ENCODE peak calls at places on chromosome 6, in eight cellular contexts. B is neural progenitor cell, T is progenitor cell of endocrine pancreas, W is fibroblast of pulmonary artery, Q is A549, L is RWPE1, U is OCI-LY7, I is GM20000. X is an unnamed sample.

GRCh38 chr6:37279366-37280134 is 21.6 kb upstream of the TMEM217 start:
- DNase-seq in B (no peak), T (no peak), W (peak; percentile 86), Q (no peak), L (no peak), U (no peak), I (no peak), X (peak; percentile 91)

GRCh38 chr6:158050107-158050735 is 68.6 kb downstream of the SYNJ2 start:
- DNase-seq in B (no peak), T (no peak), W (no peak), Q (no peak), L (no peak), U (no peak), I (no peak), X (no peak)

GRCh38 chr6:149723771-149724417 is 6.0 kb upstream of the LATS1 start:
- DNase-seq in B (peak; percentile 58), T (no peak), W (peak; percentile 84), Q (peak; percentile 76), L (peak; percentile 76), U (peak; percentile 72), I (no peak), X (peak; percentile 91)

GRCh38 chr6:83615025-83615999 is 93.6 kb downstream of the SNAP91 start:
- DNase-seq in B (peak; percentile 71), T (no peak), W (peak; percentile 55), Q (peak; percentile 36), L (peak; percentile 21), U (peak; percentile 49), I (peak; percentile 8), X (peak; percentile 67)

GRCh38 chr6:112149236-112149635 is 61.8 kb downstream of the FAM229B start:
- DNase-seq in B (no peak), T (no peak), W (no peak), Q (no peak), L (no peak), U (no peak), I (no peak), X (no peak)

GRCh38 chr6:147108256-147108910 is 95.8 kb upstream of the STXBP5 start:
- DNase-seq in B (no peak), T (no peak), W (no peak), Q (no peak), L (no peak), U (no peak), I (no peak), X (no peak)

GRCh38 chr6:28597217-28597835 is 71.6 kb downstream of the GPX5 start:
- DNase-seq in B (peak; percentile 66), T (no peak), W (peak; percentile 63), Q (peak; percentile 86), L (peak; percentile 49), U (no peak), I (no peak), X (peak; percentile 72)

GRCh38 chr6:56243518-56244070 is 3.8 kb downstream of the COL21A1 start:
- DNase-seq in B (no peak), T (no peak), W (no peak), Q (no peak), L (no peak), U (no peak), I (no peak), X (no peak)

GRCh38 chr6:7236312-7237209 is 76.4 kb downstream of the SSR1 start:
- DNase-seq in B (no peak), T (no peak), W (no peak), Q (no peak), L (peak; percentile 80), U (peak; percentile 19), I (peak; percentile 68), X (no peak)

GRCh38 chr6:163903528-163903927 is 489.0 kb downstream of the QKI start:
- DNase-seq in B (no peak), T (no peak), W (no peak), Q (no peak), L (no peak), U (no peak), I (no peak), X (no peak)

GRCh38 chr6:138403324-138403800 is 661 bp upstream of the HEBP2 start:
- DNase-seq in B (peak; percentile 47), T (peak; percentile 37), W (peak; percentile 20), Q (peak; percentile 18), L (peak; percentile 13), U (peak; percentile 36), I (peak; percentile 74), X (peak; percentile 18)

GRCh38 chr6:149716181-149716580 is 1.7 kb downstream of the LATS1 start:
- DNase-seq in B (no peak), T (no peak), W (no peak), Q (no peak), L (no peak), U (peak; percentile 6), I (peak; percentile 54), X (no peak)

GRCh38 chr6:119077643-119078448 is 618 bp downstream of the FAM184A start:
- DNase-seq in B (peak; percentile 55), T (peak; percentile 63), W (peak; percentile 12), Q (no peak), L (peak; percentile 36), U (no peak), I (peak; percentile 41), X (peak; percentile 10)

GRCh38 chr6:169950558-169950957 is 199.1 kb downstream of the ERMARD start:
- DNase-seq in B (peak; percentile 44), T (no peak), W (peak; percentile 12), Q (peak; percentile 22), L (peak; percentile 12), U (peak; percentile 57), I (no peak), X (peak; percentile 10)

GRCh38 chr6:144314003-144314485 is 28.9 kb downstream of the UTRN start:
- DNase-seq in B (no peak), T (no peak), W (peak; percentile 81), Q (no peak), L (no peak), U (no peak), I (no peak), X (peak; percentile 92)

GRCh38 chr6:23027281-23027680 is 457.9 kb downstream of the HDGFL1 start:
- DNase-seq in B (no peak), T (no peak), W (no peak), Q (no peak), L (no peak), U (no peak), I (no peak), X (no peak)

GRCh38 chr6:140253096-140253495 is 878.6 kb upstream of the CITED2 start:
- DNase-seq in B (no peak), T (no peak), W (peak; percentile 23), Q (no peak), L (no peak), U (no peak), I (no peak), X (peak; percentile 53)

GRCh38 chr6:35624341-35625070 is 64.2 kb downstream of the FKBP5 start:
- DNase-seq in B (no peak), T (no peak), W (peak; percentile 36), Q (peak; percentile 20), L (no peak), U (no peak), I (no peak), X (peak; percentile 57)
- TF ChIP-seq CTCF in B (peak; percentile 26), T (peak; percentile 18), W (peak; percentile 27), Q (peak; percentile 30), L (no peak), U (peak; percentile 41), I (no peak), X (peak; percentile 41)

DNA sequence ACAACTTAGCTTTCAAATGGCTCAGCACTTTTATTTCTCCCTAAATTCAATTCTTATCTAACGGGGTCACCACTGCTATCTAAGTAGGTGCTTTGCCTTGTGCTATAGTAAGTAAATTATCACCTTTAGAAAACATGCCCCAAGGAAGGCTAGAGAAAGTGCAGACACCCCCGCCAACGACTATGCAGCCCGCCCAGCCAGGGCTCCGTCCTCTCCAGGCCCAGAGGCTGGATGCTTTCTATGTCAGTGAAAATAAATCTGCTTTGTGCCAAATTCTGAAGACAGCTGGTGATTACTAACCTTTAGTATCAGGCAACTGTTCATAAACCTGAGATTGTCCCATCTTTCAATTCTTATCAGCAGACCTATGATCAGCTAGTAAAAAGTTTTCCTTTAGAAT is 14.3 kb downstream of the KIAA0319 start:
- DNase-seq in B (no peak), T (no peak), W (no peak), Q (no peak), L (no peak), U (no peak), I (no peak), X (no peak)
- TF ChIP-seq CTCF in B (no peak), T (no peak), W (no peak), Q (no peak), L (no peak), U (no peak), I (no peak), X (no peak)

GRCh38 chr6:88916615-88917198 is 46.7 kb downstream of the RNGTT start:
- DNase-seq in B (no peak), T (no peak), W (no peak), Q (no peak), L (no peak), U (no peak), I (peak; percentile 4), X (no peak)

GRCh38 chr6:88920088-88920487 is 43.3 kb downstream of the RNGTT start:
- DNase-seq in B (no peak), T (no peak), W (no peak), Q (no peak), L (no peak), U (no peak), I (no peak), X (no peak)

GRCh38 chr6:88921734-88922133 is 41.7 kb downstream of the RNGTT start:
- DNase-seq in B (no peak), T (no peak), W (no peak), Q (no peak), L (no peak), U (no peak), I (no peak), X (no peak)

GRCh38 chr6:88920777-88921728 is 42.4 kb downstream of the RNGTT start:
- DNase-seq in B (no peak), T (no peak), W (no peak), Q (no peak), L (no peak), U (no peak), I (no peak), X (no peak)

GRCh38 chr6:88919032-88919431 is 44.4 kb downstream of the RNGTT start:
- DNase-seq in B (no peak), T (no peak), W (peak; percentile 17), Q (no peak), L (no peak), U (peak; percentile 19), I (no peak), X (peak; percentile 39)
- TF ChIP-seq CTCF in B (peak; percentile 29), T (peak; percentile 26), W (peak; percentile 31), Q (peak; percentile 33), L (peak; percentile 33), U (peak; percentile 82), I (no peak), X (peak; percentile 49)

GRCh38 chr6:593907-594212 is 63.0 kb downstream of the HUS1B start:
- DNase-seq in B (peak; percentile 38), T (no peak), W (no peak), Q (no peak), L (no peak), U (no peak), I (no peak), X (no peak)
- TF ChIP-seq CTCF in B (no peak), T (no peak), W (no peak), Q (no peak), L (no peak), U (no peak), I (no peak), X (no peak)

DNA sequence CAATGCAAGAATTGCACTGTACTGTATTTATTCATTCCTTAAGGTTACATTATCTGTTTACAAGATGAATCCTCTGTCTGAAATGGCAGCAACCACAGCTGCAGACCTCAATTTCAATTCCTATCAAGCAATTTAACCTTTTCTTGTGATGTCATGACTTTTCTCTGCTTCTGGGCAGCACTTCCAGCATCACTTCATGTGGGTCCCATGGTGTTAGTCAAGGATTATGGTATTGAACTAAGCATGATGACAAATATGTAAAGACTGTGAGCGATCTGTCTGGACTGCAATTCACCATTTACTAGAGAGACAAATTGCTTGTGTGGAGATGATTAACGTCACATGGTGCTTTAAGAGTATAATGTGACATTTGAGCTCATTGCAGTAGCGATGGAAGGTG is 90.5 kb upstream of the CCN2 start:
- DNase-seq in B (no peak), T (no peak), W (no peak), Q (no peak), L (no peak), U (no peak), I (no peak), X (no peak)
- TF ChIP-seq CTCF in B (no peak), T (no peak), W (no peak), Q (no peak), L (no peak), U (no peak), I (no peak), X (no peak)

X was measured in choroid plexus epithelial cell.